ENCODE peak calls at places on chromosome 2, in eight cellular contexts. N, A, Q, C, O, P, U and G are unnamed samples.
A peak's percentile ranks its signal among the peaks of the same experiment; 100 is the strongest.

GRCh38 chr2:231199219-231199618 is 788 bp downstream of the ARMC9 start:
- DNase-seq in N (no peak), A (no peak), Q (no peak), C (no peak), O (no peak), P (no peak), U (peak; percentile 59), G (no peak)

GRCh38 chr2:236769981-236770671 is 200.5 kb downstream of the ACKR3 start:
- DNase-seq in N (no peak), A (no peak), Q (no peak), C (peak; percentile 57), O (no peak), P (no peak), U (peak; percentile 100), G (no peak)

GRCh38 chr2:150919899-150920298 is 341.8 kb downstream of the RBM43 start:
- DNase-seq in N (no peak), A (no peak), Q (no peak), C (no peak), O (no peak), P (no peak), U (no peak), G (no peak)

GRCh38 chr2:29662841-29663240 is 258.5 kb downstream of the ALK start:
- DNase-seq in N (no peak), A (no peak), Q (no peak), C (no peak), O (no peak), P (no peak), U (peak; percentile 74), G (no peak)

GRCh38 chr2:68765739-68766377 is 31.2 kb downstream of the ARHGAP25 start:
- DNase-seq in N (no peak), A (no peak), Q (no peak), C (no peak), O (peak; percentile 39), P (no peak), U (peak; percentile 38), G (no peak)

GRCh38 chr2:191264647-191265079 is 19.5 kb downstream of the MYO1B start:
- DNase-seq in N (no peak), A (no peak), Q (no peak), C (peak; percentile 65), O (no peak), P (no peak), U (no peak), G (no peak)

GRCh38 chr2:218896501-218897393 is 16.1 kb downstream of the WNT10A start:
- DNase-seq in N (no peak), A (peak; percentile 81), Q (peak; percentile 15), C (peak; percentile 39), O (peak; percentile 95), P (peak; percentile 83), U (peak; percentile 69), G (peak; percentile 95)

GRCh38 chr2:236781933-236782788 is 212.5 kb downstream of the ACKR3 start:
- DNase-seq in N (no peak), A (no peak), Q (no peak), C (no peak), O (no peak), P (no peak), U (no peak), G (no peak)

GRCh38 chr2:200860092-200860795 is 4.2 kb downstream of the CLK1 start:
- DNase-seq in N (no peak), A (peak; percentile 53), Q (no peak), C (peak; percentile 47), O (no peak), P (no peak), U (peak; percentile 41), G (peak; percentile 72)